ENCODE peak calls at places on chromosomes 6 and 20, in four cellular contexts. One of them, this sample, is unnamed.
A peak's percentile ranks its signal among the peaks of the same experiment; 100 is the strongest.

GRCh38 chr6:93474733-93475179 is 55.4 kb upstream of the EPHA7 start:
- DNase-seq in right atrium auricular region: no peak
- DNase-seq in uterus: no peak
- DNase-seq in cardiac muscle cell: no peak
- DNase-seq in this sample: no peak

GRCh38 chr6:99216959-99217358 is 132.5 kb downstream of the FAXC start:
- DNase-seq in right atrium auricular region: no peak
- DNase-seq in uterus: no peak
- DNase-seq in cardiac muscle cell: no peak
- DNase-seq in this sample: no peak

GRCh38 chr20:12924126-12924525 is 84.6 kb upstream of the SPTLC3 start:
- DNase-seq in right atrium auricular region: no peak
- DNase-seq in uterus: no peak
- DNase-seq in cardiac muscle cell: no peak
- DNase-seq in this sample: no peak

GRCh38 chr6:43771858-43772570 is 2.0 kb downstream of the VEGFA start:
- DNase-seq in right atrium auricular region: peak; percentile 70
- DNase-seq in uterus: peak; percentile 54
- DNase-seq in cardiac muscle cell: peak; percentile 51
- DNase-seq in this sample: peak; percentile 85

GRCh38 chr20:62622877-62623487 is 19.3 kb upstream of the SLCO4A1 start:
- DNase-seq in right atrium auricular region: no peak
- DNase-seq in uterus: no peak
- DNase-seq in cardiac muscle cell: no peak
- DNase-seq in this sample: no peak

GRCh38 chr20:58294497-58295455 is 14.7 kb upstream of the RAB22A start:
- DNase-seq in right atrium auricular region: no peak
- DNase-seq in uterus: no peak
- DNase-seq in cardiac muscle cell: peak; percentile 5
- DNase-seq in this sample: no peak

GRCh38 chr6:166946125-166946524 is 10.2 kb downstream of the RNASET2 start:
- DNase-seq in right atrium auricular region: no peak
- DNase-seq in uterus: no peak
- DNase-seq in cardiac muscle cell: no peak
- DNase-seq in this sample: peak; percentile 62

GRCh38 chr6:11714798-11715285 is 63.8 kb downstream of the ADTRP start:
- DNase-seq in right atrium auricular region: no peak
- DNase-seq in uterus: no peak
- DNase-seq in cardiac muscle cell: no peak
- DNase-seq in this sample: no peak

GRCh38 chr6:3277851-3278416 is 19.2 kb downstream of the PSMG4 start:
- DNase-seq in right atrium auricular region: no peak
- DNase-seq in uterus: peak; percentile 12
- DNase-seq in cardiac muscle cell: no peak
- DNase-seq in this sample: no peak

GRCh38 chr6:7087066-7087465 is 20.7 kb upstream of the RREB1 start:
- DNase-seq in right atrium auricular region: no peak
- DNase-seq in uterus: no peak
- DNase-seq in cardiac muscle cell: no peak
- DNase-seq in this sample: no peak

GRCh38 chr20:62310757-62311121 is 7.9 kb downstream of the ADRM1 start:
- DNase-seq in right atrium auricular region: no peak
- DNase-seq in uterus: no peak
- DNase-seq in cardiac muscle cell: no peak
- DNase-seq in this sample: no peak

GRCh38 chr20:1894951-1895673 is at the start of gene SIRPA:
- DNase-seq in right atrium auricular region: no peak
- DNase-seq in uterus: peak; percentile 78
- DNase-seq in cardiac muscle cell: peak; percentile 80
- DNase-seq in this sample: peak; percentile 86

GRCh38 chr6:1190361-1190760 is 121.5 kb upstream of the FOXQ1 start:
- DNase-seq in right atrium auricular region: no peak
- DNase-seq in uterus: no peak
- DNase-seq in cardiac muscle cell: no peak
- DNase-seq in this sample: no peak

GRCh38 chr6:13290335-13290734 is 38.0 kb downstream of the TBC1D7 start:
- DNase-seq in right atrium auricular region: no peak
- DNase-seq in uterus: no peak
- DNase-seq in cardiac muscle cell: no peak
- DNase-seq in this sample: no peak

GRCh38 chr6:137631323-137631722 is 137.1 kb upstream of the OLIG3 start:
- DNase-seq in right atrium auricular region: no peak
- DNase-seq in uterus: no peak
- DNase-seq in cardiac muscle cell: peak; percentile 2
- DNase-seq in this sample: no peak

GRCh38 chr6:30960907-30961673 is 20.3 kb downstream of the MUCL3 start:
- DNase-seq in right atrium auricular region: no peak
- DNase-seq in uterus: no peak
- DNase-seq in cardiac muscle cell: no peak
- DNase-seq in this sample: no peak

GRCh38 chr20:19288636-19289035 is 76.2 kb downstream of the SLC24A3 start:
- DNase-seq in right atrium auricular region: no peak
- DNase-seq in uterus: no peak
- DNase-seq in cardiac muscle cell: no peak
- DNase-seq in this sample: no peak

GRCh38 chr6:79201127-79201526 is 33.4 kb downstream of the HMGN3 start:
- DNase-seq in right atrium auricular region: no peak
- DNase-seq in uterus: no peak
- DNase-seq in cardiac muscle cell: no peak
- DNase-seq in this sample: no peak

GRCh38 chr20:60242836-60243520 is 284.8 kb downstream of the CDH26 start:
- DNase-seq in right atrium auricular region: no peak
- DNase-seq in uterus: no peak
- DNase-seq in cardiac muscle cell: no peak
- DNase-seq in this sample: no peak

GRCh38 chr6:68777956-68778355 is 142.9 kb downstream of the ADGRB3 start:
- DNase-seq in right atrium auricular region: no peak
- DNase-seq in uterus: no peak
- DNase-seq in cardiac muscle cell: peak; percentile 12
- DNase-seq in this sample: no peak

GRCh38 chr6:51466427-51466826 is 621.0 kb downstream of the PKHD1 start:
- DNase-seq in right atrium auricular region: no peak
- DNase-seq in uterus: no peak
- DNase-seq in cardiac muscle cell: no peak
- DNase-seq in this sample: no peak

GRCh38 chr6:138336221-138336620 is 41.5 kb upstream of the SMIM28 start:
- DNase-seq in right atrium auricular region: no peak
- DNase-seq in uterus: no peak
- DNase-seq in cardiac muscle cell: no peak
- DNase-seq in this sample: no peak

GRCh38 chr6:164276211-164276610 is 861.7 kb downstream of the QKI start:
- DNase-seq in right atrium auricular region: no peak
- DNase-seq in uterus: no peak
- DNase-seq in cardiac muscle cell: no peak
- DNase-seq in this sample: no peak

GRCh38 chr6:27825025-27825823 is 87.0 kb downstream of the OR2B2 start:
- DNase-seq in right atrium auricular region: no peak
- DNase-seq in uterus: no peak
- DNase-seq in cardiac muscle cell: no peak
- DNase-seq in this sample: no peak

GRCh38 chr6:84422380-84422968 is 195.0 kb upstream of the CEP162 start:
- DNase-seq in right atrium auricular region: peak; percentile 69
- DNase-seq in uterus: no peak
- DNase-seq in cardiac muscle cell: peak; percentile 82
- DNase-seq in this sample: peak; percentile 84

GRCh38 chr20:6829510-6830116 is 62.1 kb downstream of the BMP2 start:
- DNase-seq in right atrium auricular region: no peak
- DNase-seq in uterus: no peak
- DNase-seq in cardiac muscle cell: no peak
- DNase-seq in this sample: no peak

GRCh38 chr20:33522256-33522820 is 32.4 kb downstream of the CBFA2T2 start:
- DNase-seq in right atrium auricular region: no peak
- DNase-seq in uterus: no peak
- DNase-seq in cardiac muscle cell: no peak
- DNase-seq in this sample: no peak

GRCh38 chr6:101489456-101489855 is 95.9 kb downstream of the GRIK2 start:
- DNase-seq in right atrium auricular region: no peak
- DNase-seq in uterus: no peak
- DNase-seq in cardiac muscle cell: no peak
- DNase-seq in this sample: no peak

GRCh38 chr6:29376003-29376402 is 912 bp upstream of the OR12D3 start:
- DNase-seq in right atrium auricular region: no peak
- DNase-seq in uterus: no peak
- DNase-seq in cardiac muscle cell: peak; percentile 6
- DNase-seq in this sample: no peak

GRCh38 chr6:84643778-84644177 is 120.6 kb downstream of the TBX18 start:
- DNase-seq in right atrium auricular region: no peak
- DNase-seq in uterus: no peak
- DNase-seq in cardiac muscle cell: no peak
- DNase-seq in this sample: no peak

GRCh38 chr6:217048-217659 is 75.1 kb upstream of the DUSP22 start:
- DNase-seq in right atrium auricular region: no peak
- DNase-seq in uterus: no peak
- DNase-seq in cardiac muscle cell: peak; percentile 15
- DNase-seq in this sample: no peak

GRCh38 chr6:157430834-157431233 is 49.8 kb downstream of the ZDHHC14 start:
- DNase-seq in right atrium auricular region: no peak
- DNase-seq in uterus: no peak
- DNase-seq in cardiac muscle cell: no peak
- DNase-seq in this sample: no peak

GRCh38 chr20:62120365-62120762 is 1.9 kb upstream of the LSM14B start:
- DNase-seq in right atrium auricular region: no peak
- DNase-seq in uterus: no peak
- DNase-seq in cardiac muscle cell: no peak
- DNase-seq in this sample: no peak

GRCh38 chr6:145031001-145031400 is 704.3 kb downstream of the EPM2A start:
- DNase-seq in right atrium auricular region: no peak
- DNase-seq in uterus: no peak
- DNase-seq in cardiac muscle cell: no peak
- DNase-seq in this sample: no peak

GRCh38 chr6:16352258-16352635 is 113.9 kb downstream of the GMPR start:
- DNase-seq in right atrium auricular region: no peak
- DNase-seq in uterus: no peak
- DNase-seq in cardiac muscle cell: no peak
- DNase-seq in this sample: no peak

GRCh38 chr6:158817298-158818007 is 1.7 kb downstream of the EZR start:
- DNase-seq in right atrium auricular region: peak; percentile 79
- DNase-seq in uterus: peak; percentile 29
- DNase-seq in cardiac muscle cell: peak; percentile 78
- DNase-seq in this sample: no peak

GRCh38 chr6:15948930-15949900 is 179.7 kb upstream of the MYLIP start:
- DNase-seq in right atrium auricular region: no peak
- DNase-seq in uterus: no peak
- DNase-seq in cardiac muscle cell: peak; percentile 60
- DNase-seq in this sample: no peak

GRCh38 chr6:100998111-100998510 is 117.0 kb upstream of the ASCC3 start:
- DNase-seq in right atrium auricular region: no peak
- DNase-seq in uterus: no peak
- DNase-seq in cardiac muscle cell: no peak
- DNase-seq in this sample: no peak

GRCh38 chr6:139376604-139377218 is 2.3 kb upstream of the CITED2 start:
- DNase-seq in right atrium auricular region: peak; percentile 75
- DNase-seq in uterus: peak; percentile 72
- DNase-seq in cardiac muscle cell: peak; percentile 50
- DNase-seq in this sample: no peak

GRCh38 chr20:4304601-4305000 is 289.2 kb upstream of the RNF24 start:
- DNase-seq in right atrium auricular region: peak; percentile 49
- DNase-seq in uterus: no peak
- DNase-seq in cardiac muscle cell: no peak
- DNase-seq in this sample: no peak

GRCh38 chr20:46739441-46740213 is 30.2 kb downstream of the SLC2A10 start:
- DNase-seq in right atrium auricular region: no peak
- DNase-seq in uterus: no peak
- DNase-seq in cardiac muscle cell: no peak
- DNase-seq in this sample: no peak

GRCh38 chr20:46743088-46743487 is 33.6 kb downstream of the SLC2A10 start:
- DNase-seq in right atrium auricular region: no peak
- DNase-seq in uterus: no peak
- DNase-seq in cardiac muscle cell: peak; percentile 8
- DNase-seq in this sample: no peak

GRCh38 chr20:46740214-46740609 is 30.8 kb downstream of the SLC2A10 start:
- DNase-seq in right atrium auricular region: no peak
- DNase-seq in uterus: no peak
- DNase-seq in cardiac muscle cell: no peak
- DNase-seq in this sample: no peak

GRCh38 chr20:46746972-46747371 is 37.5 kb downstream of the SLC2A10 start:
- DNase-seq in right atrium auricular region: no peak
- DNase-seq in uterus: no peak
- DNase-seq in cardiac muscle cell: no peak
- DNase-seq in this sample: no peak

GRCh38 chr20:46741924-46742692 is 32.7 kb downstream of the SLC2A10 start:
- DNase-seq in right atrium auricular region: no peak
- DNase-seq in uterus: no peak
- DNase-seq in cardiac muscle cell: no peak
- DNase-seq in this sample: no peak
- TF ChIP-seq CTCF in right atrium auricular region: no peak
- TF ChIP-seq CTCF in uterus: no peak
- TF ChIP-seq CTCF in cardiac muscle cell: no peak
- TF ChIP-seq CTCF in this sample: no peak

GRCh38 chr6:125792680-125793079 is 1.9 kb downstream of the NCOA7 start:
- DNase-seq in right atrium auricular region: no peak
- DNase-seq in uterus: no peak
- DNase-seq in cardiac muscle cell: no peak
- DNase-seq in this sample: no peak
- H3K27ac ChIP-seq in right atrium auricular region: peak overlapping the region; percentile 95
- H3K27ac ChIP-seq in uterus: peak overlapping the region; percentile 29
- H3K27ac ChIP-seq in cardiac muscle cell: no peak overlapping the region
- H3K27ac ChIP-seq in this sample: peak overlapping the region; percentile 22

DNA sequence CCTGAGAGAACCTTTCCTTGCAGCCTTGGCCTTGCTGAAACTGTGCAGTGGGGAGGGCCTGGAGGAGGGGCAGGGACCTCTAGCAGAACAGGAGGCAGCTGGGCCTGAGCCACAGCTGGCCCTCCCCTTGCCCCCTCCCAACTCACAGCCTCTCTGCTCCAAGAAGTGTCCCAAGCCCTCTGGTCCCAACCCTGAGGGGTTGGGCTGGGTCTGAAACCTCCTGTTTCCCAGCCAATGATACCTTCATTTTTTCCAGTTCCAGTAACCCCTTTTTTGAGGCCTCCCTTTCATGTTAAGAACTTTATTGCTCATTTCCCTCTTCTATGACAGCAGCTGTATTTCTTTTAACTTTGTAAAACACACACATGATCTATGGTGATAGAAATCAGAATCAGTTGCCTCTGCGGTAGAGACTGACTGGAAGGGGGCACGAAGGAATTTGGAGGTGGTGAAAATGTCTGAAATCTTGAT is 17.9 kb upstream of the ARMC12 start:
- DNase-seq in right atrium auricular region: no peak
- DNase-seq in uterus: peak; percentile 43
- DNase-seq in cardiac muscle cell: no peak
- DNase-seq in this sample: no peak
- H3K4me3 ChIP-seq in right atrium auricular region: no peak overlapping the region
- H3K4me3 ChIP-seq in uterus: no peak overlapping the region
- H3K4me3 ChIP-seq in cardiac muscle cell: no peak overlapping the region
- H3K4me3 ChIP-seq in this sample: peak overlapping the region; percentile 54

GRCh38 chr20:39717976-39718375 is 755.8 kb downstream of the DHX35 start:
- DNase-seq in right atrium auricular region: no peak
- DNase-seq in uterus: no peak
- DNase-seq in cardiac muscle cell: peak; percentile 24
- DNase-seq in this sample: no peak
- TF ChIP-seq CTCF in right atrium auricular region: no peak
- TF ChIP-seq CTCF in uterus: no peak
- TF ChIP-seq CTCF in cardiac muscle cell: no peak
- TF ChIP-seq CTCF in this sample: no peak

GRCh38 chr6:34709386-34709785 is 12.8 kb upstream of the ILRUN start:
- DNase-seq in right atrium auricular region: no peak
- DNase-seq in uterus: peak; percentile 74
- DNase-seq in cardiac muscle cell: peak; percentile 19
- DNase-seq in this sample: peak; percentile 75
- H3K27ac ChIP-seq in right atrium auricular region: peak overlapping the region; percentile 69
- H3K27ac ChIP-seq in uterus: peak overlapping the region; percentile 61
- H3K27ac ChIP-seq in cardiac muscle cell: peak overlapping the region; percentile 50
- H3K27ac ChIP-seq in this sample: peak overlapping the region; percentile 26

GRCh38 chr6:142940487-142940886 is 4.5 kb downstream of the HIVEP2 start:
- DNase-seq in right atrium auricular region: no peak
- DNase-seq in uterus: no peak
- DNase-seq in cardiac muscle cell: no peak
- DNase-seq in this sample: no peak
- H3K4me3 ChIP-seq in right atrium auricular region: no peak overlapping the region
- H3K4me3 ChIP-seq in uterus: no peak overlapping the region
- H3K4me3 ChIP-seq in cardiac muscle cell: no peak overlapping the region
- H3K4me3 ChIP-seq in this sample: no peak overlapping the region